ENCODE peak calls at places on chromosomes 2 and 18, in nine cellular contexts. H is foreskin fibroblast, X is psoas muscle, R is right lobe of liver, W is fibroblast of lung, Z is tibial artery, C is dorsolateral prefrontal cortex, I is cardiac muscle cell, K is K562. U is an unnamed sample.

GRCh38 chr2:36702781-36703180 is 6.3 kb downstream of the VIT start:
- DNase-seq in H (no peak), X (no peak), R (no peak), W (no peak), Z (no peak), C (no peak), I (no peak), K (no peak), U (no peak)

GRCh38 chr18:9726936-9727335 is 18.8 kb downstream of the RAB31 start:
- DNase-seq in H (no peak), X (no peak), R (peak), W (no peak), Z (no peak), C (no peak), I (no peak), K (no peak), U (no peak)

GRCh38 chr2:71888741-71889445 is 258.8 kb downstream of the CYP26B1 start:
- DNase-seq in H (peak), X (no peak), R (no peak), W (no peak), Z (no peak), C (no peak), I (no peak), K (no peak), U (peak)

GRCh38 chr2:9144617-9145016 is 62.0 kb upstream of the ASAP2 start:
- DNase-seq in H (no peak), X (no peak), R (no peak), W (peak), Z (no peak), C (no peak), I (peak), K (no peak), U (peak)

GRCh38 chr2:54924121-54924520 is 126.1 kb downstream of the RTN4 start:
- DNase-seq in H (no peak), X (no peak), R (no peak), W (no peak), Z (no peak), C (no peak), I (no peak), K (no peak), U (no peak)

GRCh38 chr2:234978466-234979203 is 26.8 kb downstream of the SH3BP4 start:
- DNase-seq in H (no peak), X (peak), R (no peak), W (peak), Z (no peak), C (no peak), I (peak), K (no peak), U (peak)

GRCh38 chr2:197090713-197091367 is 164.3 kb upstream of the PGAP1 start:
- DNase-seq in H (no peak), X (no peak), R (no peak), W (no peak), Z (no peak), C (no peak), I (no peak), K (no peak), U (no peak)

GRCh38 chr2:188303363-188304031 is 11.8 kb downstream of the GULP1 start:
- DNase-seq in H (peak), X (no peak), R (no peak), W (peak), Z (no peak), C (no peak), I (no peak), K (no peak), U (no peak)

GRCh38 chr2:109378682-109379081 is 235.1 kb downstream of the SEPTIN10 start:
- DNase-seq in H (no peak), X (peak), R (no peak), W (no peak), Z (no peak), C (peak), I (no peak), K (no peak), U (no peak)

GRCh38 chr18:48834421-48835011 is 116.2 kb downstream of the SMAD7 start:
- DNase-seq in H (peak), X (peak), R (peak), W (peak), Z (peak), C (peak), I (peak), K (no peak), U (peak)

GRCh38 chr18:48831113-48831759 is 119.5 kb downstream of the SMAD7 start:
- DNase-seq in H (no peak), X (peak), R (peak), W (no peak), Z (peak), C (no peak), I (no peak), K (no peak), U (no peak)

GRCh38 chr18:48831802-48832201 is 119.0 kb downstream of the SMAD7 start:
- DNase-seq in H (no peak), X (peak), R (no peak), W (no peak), Z (no peak), C (no peak), I (no peak), K (no peak), U (no peak)

GRCh38 chr18:48833701-48834394 is 116.9 kb downstream of the SMAD7 start:
- DNase-seq in H (no peak), X (peak), R (peak), W (no peak), Z (peak), C (no peak), I (peak), K (no peak), U (peak)

DNA sequence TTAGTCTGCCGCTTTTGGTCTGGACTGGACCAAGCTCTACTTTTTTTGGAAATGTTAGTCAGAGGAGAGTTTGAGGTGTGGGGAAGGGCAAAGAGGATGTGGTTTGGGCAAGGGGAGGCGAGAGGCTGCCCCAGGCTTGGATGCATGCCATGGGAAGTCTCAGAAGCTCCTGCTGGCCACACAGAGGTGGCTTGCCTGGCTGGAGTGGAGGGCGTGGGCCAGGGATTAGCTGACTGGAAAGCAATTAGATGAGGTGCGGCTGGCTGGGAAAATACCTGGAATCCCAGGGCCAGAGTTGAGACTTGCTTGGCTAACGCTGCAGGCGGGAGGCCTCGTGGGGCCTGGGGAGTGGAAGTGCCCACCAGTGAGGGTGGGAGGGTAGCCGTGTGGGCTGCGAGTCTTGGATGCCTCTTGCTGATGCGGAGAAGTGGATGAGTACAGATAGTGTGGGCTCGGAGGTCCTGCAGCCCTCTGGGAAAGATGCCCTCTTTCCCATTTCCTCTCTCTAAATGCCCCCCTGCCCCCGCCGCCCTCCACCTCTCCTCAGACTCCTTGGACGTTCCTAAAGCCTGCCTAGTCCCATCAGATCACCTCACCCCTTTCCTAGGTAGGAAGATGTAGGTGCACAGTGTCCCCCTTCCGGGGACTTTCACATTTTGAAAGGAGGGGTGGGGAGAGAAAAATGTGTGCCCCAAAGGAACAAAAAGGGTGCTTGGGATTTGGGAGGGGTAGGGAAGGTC is 117.6 kb downstream of the SMAD7 start:
- DNase-seq in H (peak), X (peak), R (peak), W (peak), Z (peak), C (no peak), I (peak), K (no peak), U (peak)
- H3K4me3 ChIP-seq in H (no peak), X (no peak), R (no peak), W (no peak), Z (no peak), C (no peak), I (no peak), K (no peak), U (no peak)

GRCh38 chr2:160019374-160020098 is 42.9 kb downstream of the PLA2R1 start:
- DNase-seq in H (no peak), X (no peak), R (no peak), W (no peak), Z (no peak), C (no peak), I (no peak), K (no peak), U (no peak)

DNA sequence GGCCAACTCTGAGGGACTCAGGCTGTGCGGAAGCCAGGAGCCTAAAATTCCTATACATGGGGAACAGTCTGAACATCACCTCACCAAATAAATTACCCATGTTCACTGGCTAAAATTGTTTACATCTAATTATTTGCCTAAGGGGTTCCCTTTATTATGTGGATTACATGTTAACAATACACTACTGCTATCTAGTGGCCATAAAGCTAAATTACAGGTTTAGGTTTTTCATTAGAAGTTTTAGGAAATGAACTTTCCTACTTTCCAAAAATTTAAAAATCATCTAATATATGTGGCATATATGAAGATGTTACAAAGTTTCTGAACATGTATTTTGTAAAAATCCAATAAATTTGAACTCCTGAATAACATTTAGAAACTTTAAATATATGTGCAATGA is 40.3 kb downstream of the PLA2R1 start:
- DNase-seq in H (no peak), X (no peak), R (no peak), W (peak), Z (no peak), C (no peak), I (no peak), K (peak), U (peak)
- TF ChIP-seq CTCF in H (peak), X (peak), R (no peak), W (peak), Z (no peak), C (no peak), I (peak), K (peak), U (peak)

DNA sequence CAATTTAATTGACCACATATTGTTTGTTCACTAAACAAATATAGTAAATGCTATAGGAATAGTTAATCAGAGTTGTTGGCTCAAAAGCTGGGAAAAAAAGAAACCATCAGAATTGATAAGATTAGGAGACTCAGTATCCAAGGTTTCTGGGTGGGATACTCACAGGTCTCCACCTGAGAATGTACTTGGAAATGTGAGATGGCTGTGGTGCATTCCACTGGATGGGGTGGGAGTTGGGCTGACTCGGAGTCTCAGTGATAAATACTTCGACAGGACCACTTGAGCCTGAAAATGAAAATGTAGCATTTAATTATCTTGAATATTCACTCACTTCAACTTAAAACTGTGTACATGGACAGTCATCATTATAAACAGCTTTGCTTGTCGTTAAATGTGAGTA is 21.2 kb downstream of the FN1 start:
- DNase-seq in H (no peak), X (no peak), R (no peak), W (no peak), Z (no peak), C (no peak), I (no peak), K (no peak), U (no peak)
- H3K4me3 ChIP-seq in H (no peak), X (no peak), R (no peak), W (no peak), Z (no peak), C (no peak), I (no peak), K (no peak), U (no peak)

DNA sequence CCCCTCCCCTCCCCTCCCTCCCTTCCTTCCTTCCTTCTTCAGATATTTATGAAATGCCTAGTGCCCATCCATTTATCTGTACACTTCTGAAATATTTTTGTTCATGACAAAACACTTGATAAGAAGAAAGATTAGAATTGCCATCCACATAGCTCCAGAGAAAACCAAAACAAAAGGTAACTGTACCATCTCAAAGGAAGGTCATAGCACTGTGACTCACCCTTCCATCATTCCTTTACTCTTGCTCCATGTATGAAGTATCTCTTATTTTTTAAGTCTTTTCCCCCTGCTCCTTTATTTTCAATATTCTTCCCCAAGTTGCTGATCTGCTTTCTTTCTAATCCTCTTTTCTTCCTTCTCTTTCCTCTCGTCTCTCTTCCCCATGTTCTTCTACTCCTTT is 9.9 kb downstream of the CNTNAP5 start:
- DNase-seq in H (no peak), X (no peak), R (no peak), W (no peak), Z (no peak), C (no peak), I (no peak), K (no peak), U (no peak)
- TF ChIP-seq CTCF in H (no peak), X (no peak), R (no peak), W (no peak), Z (no peak), C (no peak), I (no peak), K (no peak), U (no peak)

GRCh38 chr18:79399275-79400081 is 3.7 kb downstream of the NFATC1 start:
- DNase-seq in H (no peak), X (peak), R (no peak), W (no peak), Z (no peak), C (no peak), I (no peak), K (peak), U (no peak)

GRCh38 chr18:79400091-79400590 is 4.4 kb downstream of the NFATC1 start:
- DNase-seq in H (no peak), X (peak), R (no peak), W (peak), Z (peak), C (no peak), I (peak), K (peak), U (no peak)

GRCh38 chr18:79402209-79402576 is 6.5 kb downstream of the NFATC1 start:
- DNase-seq in H (no peak), X (peak), R (no peak), W (no peak), Z (no peak), C (no peak), I (no peak), K (no peak), U (no peak)

GRCh38 chr18:79401494-79402208 is 5.9 kb downstream of the NFATC1 start:
- DNase-seq in H (no peak), X (peak), R (no peak), W (no peak), Z (no peak), C (no peak), I (no peak), K (no peak), U (no peak)

DNA sequence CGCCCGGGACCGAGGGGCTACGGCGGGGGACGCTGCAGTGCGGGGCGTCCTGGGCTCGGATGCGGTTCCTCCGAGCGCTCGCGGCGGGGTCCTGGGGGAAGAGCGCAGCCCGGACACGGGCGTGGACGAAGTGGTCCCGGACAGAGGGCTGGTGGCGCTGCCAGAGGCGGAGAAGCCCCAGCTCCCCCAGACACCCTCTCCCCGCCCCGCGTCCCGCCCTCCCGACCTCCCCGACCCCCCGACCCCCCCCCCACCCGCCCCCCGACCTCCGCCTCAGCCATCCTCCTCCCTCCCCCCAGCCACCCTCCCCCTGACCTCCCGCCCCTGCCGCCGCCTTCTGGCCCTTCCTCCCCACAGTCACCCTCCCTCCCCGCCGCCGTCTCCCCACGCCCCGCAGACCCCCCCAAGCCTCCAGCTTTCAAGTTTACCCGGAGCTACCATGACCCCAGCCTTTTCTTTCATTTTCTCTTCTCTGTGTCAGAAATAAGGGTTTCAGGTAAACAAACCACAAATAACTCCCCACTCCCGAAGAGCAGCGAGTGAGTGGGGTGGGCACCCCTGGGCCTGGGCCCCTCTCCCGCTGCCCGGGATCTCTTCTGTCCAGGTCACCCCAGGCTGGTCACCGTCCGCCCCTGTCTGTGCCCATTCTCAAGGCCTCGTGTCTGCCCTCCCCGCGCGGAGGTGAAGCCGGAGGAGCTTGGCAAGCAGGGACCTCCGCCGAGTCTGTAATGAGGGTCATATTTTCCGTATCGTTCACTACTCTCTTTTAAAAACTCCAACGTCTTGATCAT is 5.1 kb downstream of the NFATC1 start:
- DNase-seq in H (no peak), X (peak), R (no peak), W (no peak), Z (no peak), C (no peak), I (no peak), K (peak), U (no peak)
- H3K4me3 ChIP-seq in H (peak), X (peak), R (peak), W (peak), Z (peak), C (peak), I (peak), K (peak), U (peak)

DNA sequence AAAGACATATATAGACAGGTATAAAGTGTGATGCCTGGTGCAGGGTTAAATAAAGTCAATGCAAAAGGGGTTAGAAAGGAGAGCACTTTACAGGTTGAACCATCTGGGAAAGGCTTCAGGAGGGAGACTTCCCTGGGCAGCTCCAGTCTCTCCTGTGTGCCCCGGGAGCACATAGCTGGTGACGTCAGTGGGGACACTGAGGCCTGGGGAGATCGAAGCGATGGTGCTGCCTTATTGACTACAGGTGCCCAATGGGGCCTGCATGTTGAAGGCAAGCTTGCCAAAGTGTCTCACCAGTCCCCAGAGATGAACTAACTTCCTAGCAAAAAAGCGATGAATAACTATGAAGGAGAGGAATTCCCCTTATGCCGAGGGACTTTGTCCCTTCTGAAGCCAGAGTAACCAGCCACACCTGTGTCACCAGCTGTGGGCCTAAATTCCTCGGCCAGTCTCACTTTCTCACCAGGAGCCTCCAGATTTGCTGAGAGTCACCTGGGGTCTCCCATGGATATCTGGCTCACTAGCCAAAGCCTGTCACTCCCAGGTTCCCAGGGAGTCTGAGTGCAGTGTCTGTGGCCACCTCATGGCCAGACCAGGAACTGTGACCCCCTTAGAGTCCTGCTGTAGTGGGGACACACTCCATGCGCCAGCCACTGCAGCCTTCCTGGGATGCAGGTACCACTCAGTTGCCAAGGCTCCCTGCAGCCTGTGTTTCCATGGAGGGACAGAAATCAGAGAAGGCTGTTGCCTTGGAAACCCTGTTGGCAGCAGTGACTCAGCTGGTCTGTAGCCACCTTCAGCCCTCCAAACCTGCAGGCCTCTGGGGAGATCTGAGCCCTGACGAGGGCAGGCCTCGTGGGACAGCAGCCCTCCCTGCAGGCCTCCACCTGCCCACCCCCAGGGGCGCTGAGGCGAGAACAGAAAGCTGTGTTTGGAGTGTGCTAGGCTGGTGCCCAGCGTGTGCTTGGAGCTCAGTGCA is 128.7 kb downstream of the CTIF start:
- DNase-seq in H (no peak), X (no peak), R (peak), W (no peak), Z (no peak), C (peak), I (no peak), K (no peak), U (no peak)
- TF ChIP-seq CTCF in H (peak), X (peak), R (peak), W (peak), Z (no peak), C (peak), I (peak), K (peak), U (peak)

DNA sequence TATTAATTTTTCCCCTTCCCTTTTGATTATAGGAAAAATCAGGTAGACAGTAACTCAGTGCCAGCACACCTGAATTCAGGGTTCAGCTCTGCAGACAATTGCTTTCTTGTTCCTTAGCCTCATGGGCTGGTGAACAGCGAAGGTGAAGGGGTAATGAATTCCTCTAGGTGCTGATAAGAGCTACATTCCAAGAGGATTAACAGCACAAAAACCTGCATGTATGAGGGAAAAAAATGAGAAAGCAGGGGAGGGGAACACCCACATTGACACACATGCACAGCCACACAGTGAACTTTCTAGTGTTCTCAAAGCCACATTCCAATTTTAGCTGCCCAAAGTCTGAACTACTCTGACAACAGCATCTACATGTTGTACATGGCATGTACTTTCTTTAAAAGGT is 46.1 kb downstream of the SPATS2L start:
- DNase-seq in H (no peak), X (no peak), R (no peak), W (peak), Z (no peak), C (no peak), I (peak), K (no peak), U (peak)
- H3K4me3 ChIP-seq in H (no peak), X (no peak), R (no peak), W (no peak), Z (no peak), C (no peak), I (no peak), K (no peak), U (no peak)

GRCh38 chr2:96154506-96155380 is 9.5 kb upstream of the DUSP2 start:
- DNase-seq in H (no peak), X (no peak), R (no peak), W (no peak), Z (no peak), C (no peak), I (no peak), K (no peak), U (no peak)
- TF ChIP-seq CTCF in H (no peak), X (no peak), R (no peak), W (no peak), Z (no peak), C (no peak), I (no peak), K (no peak), U (no peak)